ENCODE peak calls at places on chromosomes 3 and 15, in nine cellular contexts. One of them, this sample, is unnamed.

GRCh38 chr3:141063831-141064230 is 12.7 kb downstream of the SPSB4 start:
- DNase-seq in endothelial cell: no peak
- DNase-seq in CD14-positive monocyte: no peak
- DNase-seq in heart right ventricle: no peak
- DNase-seq in left ventricle myocardium inferior: no peak
- DNase-seq in stomach: no peak
- DNase-seq in progenitor cell of endocrine pancreas: no peak
- DNase-seq in GM12865: no peak
- DNase-seq in omental fat pad: no peak
- DNase-seq in this sample: no peak

GRCh38 chr3:171565671-171566070 is 105.5 kb upstream of the TNIK start:
- DNase-seq in endothelial cell: no peak
- DNase-seq in CD14-positive monocyte: no peak
- DNase-seq in heart right ventricle: no peak
- DNase-seq in left ventricle myocardium inferior: no peak
- DNase-seq in stomach: no peak
- DNase-seq in progenitor cell of endocrine pancreas: no peak
- DNase-seq in GM12865: no peak
- DNase-seq in omental fat pad: no peak
- DNase-seq in this sample: no peak

GRCh38 chr3:37218206-37218605 is 43.8 kb upstream of the LRRFIP2 start:
- DNase-seq in endothelial cell: no peak
- DNase-seq in CD14-positive monocyte: no peak
- DNase-seq in heart right ventricle: peak; percentile 34
- DNase-seq in left ventricle myocardium inferior: peak; percentile 44
- DNase-seq in stomach: no peak
- DNase-seq in progenitor cell of endocrine pancreas: no peak
- DNase-seq in GM12865: no peak
- DNase-seq in omental fat pad: no peak
- DNase-seq in this sample: no peak

GRCh38 chr3:52339612-52340011 is 23.5 kb downstream of the DNAH1 start:
- DNase-seq in endothelial cell: peak; percentile 60
- DNase-seq in CD14-positive monocyte: peak; percentile 43
- DNase-seq in heart right ventricle: no peak
- DNase-seq in left ventricle myocardium inferior: no peak
- DNase-seq in stomach: no peak
- DNase-seq in progenitor cell of endocrine pancreas: peak; percentile 48
- DNase-seq in GM12865: peak; percentile 89
- DNase-seq in omental fat pad: no peak
- DNase-seq in this sample: peak; percentile 77

GRCh38 chr3:55440406-55440708 is 46.7 kb downstream of the WNT5A start:
- DNase-seq in endothelial cell: no peak
- DNase-seq in CD14-positive monocyte: no peak
- DNase-seq in heart right ventricle: no peak
- DNase-seq in left ventricle myocardium inferior: no peak
- DNase-seq in stomach: no peak
- DNase-seq in progenitor cell of endocrine pancreas: no peak
- DNase-seq in GM12865: no peak
- DNase-seq in omental fat pad: no peak
- DNase-seq in this sample: no peak

GRCh38 chr15:64024172-64025050 is 21.9 kb downstream of the DAPK2 start:
- DNase-seq in endothelial cell: no peak
- DNase-seq in CD14-positive monocyte: no peak
- DNase-seq in heart right ventricle: no peak
- DNase-seq in left ventricle myocardium inferior: no peak
- DNase-seq in stomach: no peak
- DNase-seq in progenitor cell of endocrine pancreas: no peak
- DNase-seq in GM12865: peak; percentile 32
- DNase-seq in omental fat pad: no peak
- DNase-seq in this sample: no peak

GRCh38 chr3:20256144-20256543 is 70.1 kb upstream of the SGO1 start:
- DNase-seq in endothelial cell: no peak
- DNase-seq in CD14-positive monocyte: no peak
- DNase-seq in heart right ventricle: no peak
- DNase-seq in left ventricle myocardium inferior: no peak
- DNase-seq in stomach: no peak
- DNase-seq in progenitor cell of endocrine pancreas: no peak
- DNase-seq in GM12865: peak; percentile 22
- DNase-seq in omental fat pad: no peak
- DNase-seq in this sample: no peak

GRCh38 chr3:192514754-192515660 is 212.3 kb downstream of the FGF12 start:
- DNase-seq in endothelial cell: peak; percentile 65
- DNase-seq in CD14-positive monocyte: no peak
- DNase-seq in heart right ventricle: peak; percentile 31
- DNase-seq in left ventricle myocardium inferior: no peak
- DNase-seq in stomach: peak; percentile 31
- DNase-seq in progenitor cell of endocrine pancreas: peak; percentile 86
- DNase-seq in GM12865: peak; percentile 1
- DNase-seq in omental fat pad: no peak
- DNase-seq in this sample: no peak

GRCh38 chr3:66476852-66477381 is 23.9 kb downstream of the LRIG1 start:
- DNase-seq in endothelial cell: no peak
- DNase-seq in CD14-positive monocyte: no peak
- DNase-seq in heart right ventricle: no peak
- DNase-seq in left ventricle myocardium inferior: no peak
- DNase-seq in stomach: no peak
- DNase-seq in progenitor cell of endocrine pancreas: no peak
- DNase-seq in GM12865: no peak
- DNase-seq in omental fat pad: no peak
- DNase-seq in this sample: no peak

GRCh38 chr3:31077021-31077601 is 182.7 kb upstream of the GADL1 start:
- DNase-seq in endothelial cell: no peak
- DNase-seq in CD14-positive monocyte: no peak
- DNase-seq in heart right ventricle: no peak
- DNase-seq in left ventricle myocardium inferior: no peak
- DNase-seq in stomach: no peak
- DNase-seq in progenitor cell of endocrine pancreas: no peak
- DNase-seq in GM12865: peak; percentile 7
- DNase-seq in omental fat pad: no peak
- DNase-seq in this sample: no peak

GRCh38 chr3:45693941-45694521 is 4.8 kb downstream of the SACM1L start:
- DNase-seq in endothelial cell: no peak
- DNase-seq in CD14-positive monocyte: no peak
- DNase-seq in heart right ventricle: no peak
- DNase-seq in left ventricle myocardium inferior: no peak
- DNase-seq in stomach: no peak
- DNase-seq in progenitor cell of endocrine pancreas: no peak
- DNase-seq in GM12865: peak; percentile 54
- DNase-seq in omental fat pad: no peak
- DNase-seq in this sample: peak; percentile 39

GRCh38 chr3:146350852-146351251 is 99.9 kb upstream of the PLSCR4 start:
- DNase-seq in endothelial cell: no peak
- DNase-seq in CD14-positive monocyte: no peak
- DNase-seq in heart right ventricle: no peak
- DNase-seq in left ventricle myocardium inferior: no peak
- DNase-seq in stomach: no peak
- DNase-seq in progenitor cell of endocrine pancreas: no peak
- DNase-seq in GM12865: no peak
- DNase-seq in omental fat pad: no peak
- DNase-seq in this sample: no peak

GRCh38 chr15:43792761-43793493 is 807 bp downstream of the SERF2 start:
- DNase-seq in endothelial cell: peak; percentile 13
- DNase-seq in CD14-positive monocyte: no peak
- DNase-seq in heart right ventricle: peak; percentile 33
- DNase-seq in left ventricle myocardium inferior: no peak
- DNase-seq in stomach: no peak
- DNase-seq in progenitor cell of endocrine pancreas: no peak
- DNase-seq in GM12865: peak; percentile 49
- DNase-seq in omental fat pad: no peak
- DNase-seq in this sample: peak; percentile 57
- TF ChIP-seq CTCF in endothelial cell: no peak
- TF ChIP-seq CTCF in CD14-positive monocyte: no peak
- TF ChIP-seq CTCF in heart right ventricle: peak; percentile 9
- TF ChIP-seq CTCF in left ventricle myocardium inferior: peak; percentile 26
- TF ChIP-seq CTCF in stomach: no peak
- TF ChIP-seq CTCF in progenitor cell of endocrine pancreas: no peak
- TF ChIP-seq CTCF in GM12865: no peak
- TF ChIP-seq CTCF in omental fat pad: no peak
- TF ChIP-seq CTCF in this sample: no peak

DNA sequence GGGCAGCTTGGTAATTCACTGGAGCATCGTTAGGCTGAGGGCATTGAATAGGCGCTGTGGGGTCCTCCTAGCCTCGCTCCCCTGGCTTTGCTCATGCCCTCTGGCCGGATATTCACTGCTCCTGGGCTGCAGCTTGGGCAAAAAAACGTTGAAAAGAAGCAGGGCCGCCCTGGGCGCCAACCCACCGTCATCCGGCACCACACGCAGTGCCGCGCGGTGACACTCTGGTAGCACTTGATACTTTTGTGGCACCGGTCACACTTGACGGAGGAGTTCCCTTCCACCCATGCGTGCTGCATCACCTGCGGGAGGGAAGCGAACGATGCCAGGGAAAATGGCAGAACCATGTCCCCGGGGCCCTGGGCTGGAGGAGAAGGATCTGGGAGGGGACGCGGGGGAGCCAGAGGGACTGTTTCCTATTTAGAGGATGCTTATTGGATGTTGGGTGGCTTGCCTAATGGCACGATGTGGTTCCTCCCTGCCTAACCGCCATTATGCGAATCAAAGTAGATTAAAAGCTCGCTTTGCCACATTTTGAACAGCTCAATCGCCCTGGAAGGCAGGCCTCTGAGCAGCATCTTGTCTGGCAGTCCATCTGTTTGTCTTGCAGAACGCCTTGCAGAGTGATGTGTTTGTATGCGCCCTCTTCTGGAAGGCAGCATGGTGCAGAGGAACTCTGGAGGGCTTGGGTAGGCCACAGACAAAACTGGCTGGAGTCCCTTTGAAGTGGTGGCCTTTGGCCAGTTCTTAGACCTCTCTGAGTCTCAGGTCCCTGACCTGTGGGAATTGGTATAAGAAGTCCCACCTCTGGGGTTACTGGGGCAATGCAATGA is 93.2 kb downstream of the DGKG start:
- DNase-seq in endothelial cell: peak; percentile 32
- DNase-seq in CD14-positive monocyte: no peak
- DNase-seq in heart right ventricle: no peak
- DNase-seq in left ventricle myocardium inferior: no peak
- DNase-seq in stomach: no peak
- DNase-seq in progenitor cell of endocrine pancreas: no peak
- DNase-seq in GM12865: peak; percentile 47
- DNase-seq in omental fat pad: no peak
- DNase-seq in this sample: no peak
- TF ChIP-seq CTCF in endothelial cell: no peak
- TF ChIP-seq CTCF in CD14-positive monocyte: no peak
- TF ChIP-seq CTCF in heart right ventricle: no peak
- TF ChIP-seq CTCF in left ventricle myocardium inferior: no peak
- TF ChIP-seq CTCF in stomach: no peak
- TF ChIP-seq CTCF in progenitor cell of endocrine pancreas: peak; percentile 45
- TF ChIP-seq CTCF in GM12865: peak; percentile 41
- TF ChIP-seq CTCF in omental fat pad: no peak
- TF ChIP-seq CTCF in this sample: no peak

DNA sequence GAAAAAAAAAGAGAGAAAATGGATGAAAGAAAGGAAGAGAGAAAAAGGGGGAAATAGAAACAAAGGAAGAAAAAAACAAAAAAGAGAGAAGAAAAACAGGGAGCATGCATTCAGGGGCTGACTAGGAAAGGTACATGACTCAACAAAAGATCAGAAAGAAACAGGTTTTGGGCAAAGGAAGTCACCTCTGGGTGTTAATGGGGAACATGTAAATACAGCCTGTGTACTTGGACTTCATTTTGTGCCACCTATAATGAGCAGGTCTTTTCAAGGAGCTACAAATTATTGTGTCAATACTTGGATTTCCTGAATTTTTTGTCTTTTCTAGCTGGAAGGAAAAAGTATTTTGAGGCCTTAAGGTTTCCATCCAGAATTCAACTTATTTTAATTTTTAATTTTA is 53.4 kb upstream of the CCDC50 start:
- DNase-seq in endothelial cell: no peak
- DNase-seq in CD14-positive monocyte: no peak
- DNase-seq in heart right ventricle: no peak
- DNase-seq in left ventricle myocardium inferior: no peak
- DNase-seq in stomach: no peak
- DNase-seq in progenitor cell of endocrine pancreas: no peak
- DNase-seq in GM12865: no peak
- DNase-seq in omental fat pad: no peak
- DNase-seq in this sample: no peak
- TF ChIP-seq CTCF in endothelial cell: no peak
- TF ChIP-seq CTCF in CD14-positive monocyte: no peak
- TF ChIP-seq CTCF in heart right ventricle: no peak
- TF ChIP-seq CTCF in left ventricle myocardium inferior: no peak
- TF ChIP-seq CTCF in stomach: no peak
- TF ChIP-seq CTCF in progenitor cell of endocrine pancreas: no peak
- TF ChIP-seq CTCF in GM12865: no peak
- TF ChIP-seq CTCF in omental fat pad: no peak
- TF ChIP-seq CTCF in this sample: no peak

DNA sequence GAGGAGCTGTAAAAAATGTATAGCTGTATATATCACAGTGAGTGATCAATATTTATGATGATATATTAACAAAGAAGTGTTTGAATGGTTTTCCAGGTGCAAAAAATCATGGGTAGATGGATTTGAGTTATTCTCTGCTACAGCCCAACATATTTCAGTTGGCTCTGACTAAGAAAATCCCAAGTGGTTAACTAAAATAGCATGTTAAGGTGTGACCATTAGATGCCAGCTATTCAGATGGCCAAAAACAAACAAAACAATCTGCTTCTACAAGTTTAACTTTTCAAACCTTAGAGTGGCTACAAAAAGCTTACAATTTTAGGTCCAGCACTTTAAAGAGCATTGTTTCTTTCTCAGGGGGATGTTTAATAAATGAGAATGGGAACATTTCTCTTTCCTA is 67.5 kb downstream of the SEMA6D start:
- DNase-seq in endothelial cell: no peak
- DNase-seq in CD14-positive monocyte: no peak
- DNase-seq in heart right ventricle: no peak
- DNase-seq in left ventricle myocardium inferior: no peak
- DNase-seq in stomach: no peak
- DNase-seq in progenitor cell of endocrine pancreas: no peak
- DNase-seq in GM12865: no peak
- DNase-seq in omental fat pad: no peak
- DNase-seq in this sample: no peak
- TF ChIP-seq CTCF in endothelial cell: no peak
- TF ChIP-seq CTCF in CD14-positive monocyte: no peak
- TF ChIP-seq CTCF in heart right ventricle: no peak
- TF ChIP-seq CTCF in left ventricle myocardium inferior: no peak
- TF ChIP-seq CTCF in stomach: no peak
- TF ChIP-seq CTCF in progenitor cell of endocrine pancreas: no peak
- TF ChIP-seq CTCF in GM12865: no peak
- TF ChIP-seq CTCF in omental fat pad: no peak
- TF ChIP-seq CTCF in this sample: no peak

This sample was measured in GM13976.